ENCODE peak calls at places on chromosomes 5 and 9, in four cellular contexts. W is GM12878, O is heart left ventricle, C is left ventricle myocardium inferior. F is an unnamed sample. For H3K4me1, the result is how much of the 10 kb centered on the place peaks cover.

GRCh38 chr5:150434502-150434901 is 15.0 kb downstream of the RPS14 start:
- DNase-seq in W (no peak), O (no peak), C (no peak), F (no peak)

GRCh38 chr5:56561-57290 is 35.2 kb upstream of the PLEKHG4B start:
- DNase-seq in W (no peak), O (no peak), C (no peak), F (no peak)

GRCh38 chr5:132434813-132435286 is 55.7 kb downstream of the IRF1 start:
- DNase-seq in W (no peak), O (no peak), C (no peak), F (no peak)

GRCh38 chr5:3535414-3536211 is 60.0 kb upstream of the IRX1 start:
- DNase-seq in W (no peak), O (no peak), C (no peak), F (no peak)

GRCh38 chr9:71249729-71250317 is 128.4 kb upstream of the TRPM3 start:
- DNase-seq in W (no peak), O (no peak), C (no peak), F (no peak)

GRCh38 chr9:127545196-127546124 is 66.6 kb upstream of the STXBP1 start:
- DNase-seq in W (no peak), O (peak), C (no peak), F (no peak)

GRCh38 chr5:92470770-92471169 is 1087.7 kb upstream of the ARRDC3 start:
- DNase-seq in W (no peak), O (no peak), C (no peak), F (no peak)

GRCh38 chr5:19018822-19019221 is 969.2 kb downstream of the CDH18 start:
- DNase-seq in W (no peak), O (no peak), C (no peak), F (no peak)

GRCh38 chr9:4430492-4431261 is 59.6 kb upstream of the SLC1A1 start:
- DNase-seq in W (no peak), O (no peak), C (no peak), F (no peak)

GRCh38 chr5:270340-270739 is 1.1 kb upstream of the PDCD6 start:
- DNase-seq in W (no peak), O (no peak), C (no peak), F (no peak)

GRCh38 chr5:72126796-72127195 is 19.5 kb downstream of the MAP1B start:
- DNase-seq in W (no peak), O (no peak), C (no peak), F (no peak)

GRCh38 chr5:93062548-93062947 is 518.5 kb downstream of the NR2F1-AS1 start:
- DNase-seq in W (no peak), O (no peak), C (no peak), F (no peak)

GRCh38 chr5:128081111-128081865 is 2.3 kb upstream of the SLC12A2 start:
- DNase-seq in W (no peak), O (no peak), C (no peak), F (no peak)

GRCh38 chr9:124776613-124776951 is 351 bp upstream of the OLFML2A start:
- DNase-seq in W (no peak), O (no peak), C (no peak), F (no peak)

GRCh38 chr5:82403724-82404123 is 125.6 kb upstream of the RPS23 start:
- DNase-seq in W (no peak), O (no peak), C (no peak), F (no peak)

GRCh38 chr9:2818486-2819121 is 25.3 kb downstream of the PUM3 start:
- DNase-seq in W (no peak), O (no peak), C (no peak), F (no peak)

GRCh38 chr5:88203977-88204735 is 64.5 kb downstream of the TMEM161B start:
- DNase-seq in W (no peak), O (no peak), C (no peak), F (no peak)

GRCh38 chr9:23723672-23724071 is 102.4 kb downstream of the ELAVL2 start:
- DNase-seq in W (no peak), O (no peak), C (no peak), F (no peak)

GRCh38 chr9:120902286-120902685 is 24.3 kb downstream of the TRAF1 start:
- DNase-seq in W (no peak), O (no peak), C (no peak), F (no peak)

GRCh38 chr5:81517462-81517861 is 123.5 kb upstream of the ACOT12 start:
- DNase-seq in W (no peak), O (no peak), C (no peak), F (no peak)

GRCh38 chr5:34497031-34497808 is 158.9 kb upstream of the RAI14 start:
- DNase-seq in W (no peak), O (peak), C (peak), F (peak)

GRCh38 chr5:34499001-34499734 is 157.0 kb upstream of the RAI14 start:
- DNase-seq in W (peak), O (no peak), C (no peak), F (no peak)

GRCh38 chr5:34496258-34496657 is 159.9 kb upstream of the RAI14 start:
- DNase-seq in W (no peak), O (no peak), C (no peak), F (peak)

GRCh38 chr5:34500236-34500836 is 155.8 kb upstream of the RAI14 start:
- DNase-seq in W (no peak), O (no peak), C (no peak), F (no peak)

GRCh38 chr5:34498582-34498981 is 157.5 kb upstream of the RAI14 start:
- DNase-seq in W (no peak), O (no peak), C (no peak), F (no peak)
- H3K27ac ChIP-seq in W (peak), O (no peak), C (no peak), F (peak)

DNA sequence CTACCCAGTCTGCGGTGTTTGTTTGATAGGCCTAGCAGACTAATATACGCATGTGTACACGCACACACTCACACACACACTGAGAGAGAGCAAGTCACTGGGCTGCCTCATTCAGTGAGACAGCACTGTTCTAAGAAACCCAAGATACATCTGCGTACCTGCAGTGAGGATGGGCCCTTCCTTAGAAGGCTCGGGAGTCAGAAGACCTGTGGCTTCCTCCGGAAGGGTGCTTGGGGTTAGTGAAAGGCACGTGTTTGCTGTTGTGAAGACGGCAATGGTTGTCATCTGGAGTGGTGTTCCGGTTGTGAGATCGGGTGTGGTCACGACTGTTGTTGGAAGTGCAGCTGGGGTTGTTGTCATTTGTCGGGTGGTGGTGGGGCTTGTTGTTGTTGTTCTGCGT is 11.7 kb downstream of the TIMD4 start:
- DNase-seq in W (no peak), O (no peak), C (no peak), F (no peak)
- H3K4me3 ChIP-seq in W (no peak), O (no peak), C (no peak), F (no peak)

GRCh38 chr5:115873392-115873791 is 31.7 kb downstream of the AP3S1 start:
- DNase-seq in W (no peak), O (no peak), C (no peak), F (no peak)
- H3K4me1 ChIP-seq in W (under half), O (under half), C (under half), F (under half)

GRCh38 chr9:83061036-83061435 is 1.9 kb downstream of the RASEF start:
- DNase-seq in W (no peak), O (no peak), C (no peak), F (no peak)

GRCh38 chr9:83060557-83060956 is 2.4 kb downstream of the RASEF start:
- DNase-seq in W (no peak), O (no peak), C (no peak), F (no peak)

GRCh38 chr9:83065233-83065632 is 2.3 kb upstream of the RASEF start:
- DNase-seq in W (no peak), O (no peak), C (no peak), F (no peak)

GRCh38 chr9:83062011-83062652 is 810 bp downstream of the RASEF start:
- DNase-seq in W (no peak), O (no peak), C (peak), F (no peak)

GRCh38 chr9:83062653-83063527 is at the start of gene RASEF:
- DNase-seq in W (no peak), O (no peak), C (no peak), F (no peak)
- H3K27ac ChIP-seq in W (no peak), O (no peak), C (no peak), F (no peak)

F was measured in tibial artery.